ENCODE peak calls at places on chromosome 14, in seven cellular contexts. R is K562, U is left ventricle myocardium inferior, A is thyroid gland, P is BE2C, K is PC-3, T is colonic mucosa. V is an unnamed sample.

GRCh38 chr14:104302794-104303405 is 164.5 kb downstream of the KIF26A start:
- DNase-seq in K (no peak), P (no peak), A (no peak), U (no peak), R (no peak), T (no peak), V (no peak)

GRCh38 chr14:95402184-95402583 is 82.5 kb upstream of the CLMN start:
- DNase-seq in P (no peak), A (no peak), U (no peak), T (no peak), R (no peak), K (no peak), V (no peak)

GRCh38 chr14:64536488-64537245 is 3.9 kb upstream of the HSPA2 start:
- DNase-seq in K (no peak), P (no peak), U (no peak), R (no peak), T (no peak), A (no peak), V (no peak)

GRCh38 chr14:49583629-49584028 is 2.6 kb downstream of the RPS29 start:
- DNase-seq in K (no peak), U (no peak), P (no peak), T (no peak), R (no peak), A (no peak), V (no peak)

GRCh38 chr14:102363182-102363952 is 626 bp downstream of the TECPR2 start:
- DNase-seq in K (peak; percentile 65), R (peak; percentile 58), T (no peak), A (no peak), U (peak; percentile 53), P (no peak), V (no peak)

GRCh38 chr14:85531594-85532391 is 1.8 kb downstream of the FLRT2 start:
- DNase-seq in P (peak; percentile 4), R (no peak), T (peak; percentile 44), A (peak; percentile 70), U (peak; percentile 55), K (no peak), V (peak; percentile 43)

GRCh38 chr14:72947366-72948160 is 21.3 kb downstream of the DCAF4 start:
- DNase-seq in K (no peak), A (no peak), U (no peak), P (no peak), T (no peak), R (no peak), V (no peak)

GRCh38 chr14:73741386-73741875 is 27.2 kb upstream of the PNMA1 start:
- DNase-seq in A (peak; percentile 65), U (peak; percentile 79), P (peak; percentile 74), K (peak; percentile 80), R (peak; percentile 90), T (peak; percentile 91), V (peak; percentile 89)

GRCh38 chr14:53780156-53780555 is 176.5 kb downstream of the BMP4 start:
- DNase-seq in U (no peak), P (no peak), K (no peak), T (no peak), A (no peak), R (no peak), V (no peak)

GRCh38 chr14:24143511-24143910 is 2.1 kb upstream of the EMC9 start:
- DNase-seq in T (no peak), P (no peak), K (no peak), U (no peak), R (no peak), A (no peak), V (no peak)

GRCh38 chr14:35952584-35952983 is 126.4 kb downstream of the BRMS1L start:
- DNase-seq in K (no peak), P (no peak), A (no peak), U (no peak), R (no peak), T (no peak), V (no peak)

GRCh38 chr14:102187583-102188001 is 47.9 kb downstream of the WDR20 start:
- DNase-seq in A (peak; percentile 73), P (peak; percentile 31), K (peak; percentile 27), R (no peak), U (no peak), T (no peak), V (no peak)

GRCh38 chr14:39289523-39289922 is 55.8 kb downstream of the MIA2 start:
- DNase-seq in R (no peak), P (no peak), U (no peak), A (no peak), K (no peak), T (no peak), V (no peak)

GRCh38 chr14:94044476-94045091 is 18.4 kb downstream of the OTUB2 start:
- DNase-seq in U (no peak), T (no peak), K (no peak), R (no peak), P (no peak), A (no peak), V (no peak)

GRCh38 chr14:70649803-70650202 is 8.1 kb downstream of the TTC9 start:
- DNase-seq in R (no peak), P (no peak), U (no peak), K (no peak), A (no peak), T (no peak), V (no peak)
- H3K4me1 ChIP-seq in R (no peaks in the 10 kb centered on the region), P (no peaks in the 10 kb centered on the region), U (peaks cover 15% of the 10 kb centered on the region), K (no peaks in the 10 kb centered on the region), A (peaks cover 3% of the 10 kb centered on the region), T (no peaks in the 10 kb centered on the region), V (no peaks in the 10 kb centered on the region)

DNA sequence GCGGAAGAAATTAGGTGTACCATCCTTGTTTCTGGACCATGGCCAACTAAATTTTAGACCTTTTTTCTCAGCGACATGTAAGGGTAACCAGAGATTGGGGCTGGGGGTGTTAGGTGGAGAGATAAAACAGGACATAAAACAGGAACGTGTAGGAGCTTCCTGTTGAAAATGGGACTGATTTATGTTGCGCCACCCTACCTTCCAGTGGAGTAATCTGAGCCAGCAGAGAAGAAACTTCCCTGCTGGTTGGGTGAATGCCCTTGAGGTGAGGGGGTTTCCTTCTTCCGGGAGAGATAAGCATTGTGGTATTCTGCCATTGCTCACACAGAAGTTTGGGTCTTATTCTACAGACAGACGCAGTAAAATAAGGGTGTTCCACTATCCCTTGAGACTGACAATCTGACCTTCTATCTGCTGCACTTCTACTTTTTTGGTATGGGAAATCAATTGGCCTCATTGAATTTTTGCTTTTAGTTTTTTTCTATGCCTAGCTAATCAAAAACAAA is 417.6 kb downstream of the PCNX1 start:
- DNase-seq in K (no peak), P (no peak), T (peak; percentile 67), A (no peak), R (no peak), U (no peak), V (peak; percentile 25)
- H3K4me3 ChIP-seq in K (no peak overlapping the region), P (no peak overlapping the region), T (no peak overlapping the region), A (no peak overlapping the region), R (no peak overlapping the region), U (no peak overlapping the region), V (no peak overlapping the region)

GRCh38 chr14:100105357-100106169 is 40.3 kb downstream of the EVL start:
- DNase-seq in T (no peak), P (no peak), K (no peak), U (no peak), R (no peak), A (no peak), V (no peak)

GRCh38 chr14:100104006-100104352 is 38.8 kb downstream of the EVL start:
- DNase-seq in P (no peak), R (no peak), U (no peak), K (no peak), A (no peak), T (no peak), V (no peak)

GRCh38 chr14:100106260-100106659 is 41.0 kb downstream of the EVL start:
- DNase-seq in T (no peak), U (no peak), P (no peak), K (no peak), A (no peak), R (peak; percentile 22), V (no peak)

GRCh38 chr14:100103261-100104005 is 38.2 kb downstream of the EVL start:
- DNase-seq in R (no peak), P (no peak), A (no peak), T (no peak), U (peak; percentile 41), K (no peak), V (no peak)

DNA sequence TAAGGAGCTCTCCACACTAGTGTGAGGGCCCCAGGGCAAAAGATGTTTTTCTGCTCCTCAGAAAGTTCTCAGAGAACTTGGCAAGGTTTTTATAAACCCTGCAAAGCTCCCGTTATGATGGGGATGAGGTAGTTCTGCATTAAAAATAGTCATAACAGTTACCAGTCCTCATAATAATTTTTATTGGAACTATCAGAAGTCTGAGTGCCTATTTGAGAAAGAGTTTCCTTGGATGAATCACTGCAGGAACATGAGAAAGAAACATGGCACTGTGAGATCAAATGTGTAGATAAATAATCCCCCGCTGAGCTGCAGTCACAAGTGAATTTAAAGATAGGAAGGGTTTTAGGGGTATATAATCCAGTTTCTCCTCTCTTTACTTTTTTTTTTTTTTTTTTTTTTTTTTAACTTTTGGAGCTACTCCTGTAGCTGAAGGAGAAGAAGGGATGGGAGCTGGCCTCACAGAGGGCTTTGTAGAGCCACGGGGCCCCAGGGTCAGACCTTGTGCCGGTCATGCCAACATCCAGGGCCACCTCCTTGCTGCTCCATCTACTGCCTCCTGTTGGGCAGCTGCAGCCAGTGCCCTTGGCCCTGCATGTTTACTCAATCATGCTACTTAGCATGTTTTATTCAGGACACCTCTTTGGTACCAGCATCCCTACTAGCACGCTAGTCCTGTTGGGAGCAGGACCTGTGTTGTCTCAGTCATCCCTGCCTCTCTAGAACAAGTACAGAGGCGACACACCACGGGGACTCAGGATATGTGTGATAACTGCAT is 39.5 kb downstream of the EVL start:
- DNase-seq in A (no peak), U (no peak), K (peak; percentile 77), R (no peak), T (no peak), P (no peak), V (no peak)
- TF ChIP-seq CTCF in A (no peak), U (no peak), K (no peak), R (no peak), T (no peak), P (peak; percentile 11), V (no peak)

GRCh38 chr14:81313775-81314429 is 86.2 kb downstream of the STON2 start:
- DNase-seq in T (no peak), R (no peak), K (no peak), P (no peak), U (no peak), A (peak; percentile 39), V (no peak)

GRCh38 chr14:81313200-81313599 is 86.9 kb downstream of the STON2 start:
- DNase-seq in K (no peak), R (no peak), U (no peak), T (no peak), P (no peak), A (no peak), V (no peak)

GRCh38 chr14:81312289-81312876 is 87.7 kb downstream of the STON2 start:
- DNase-seq in T (no peak), A (no peak), U (no peak), P (no peak), K (no peak), R (no peak), V (no peak)

GRCh38 chr14:81314443-81315175 is 85.5 kb downstream of the STON2 start:
- DNase-seq in R (no peak), K (no peak), A (no peak), T (no peak), P (no peak), U (no peak), V (no peak)

DNA sequence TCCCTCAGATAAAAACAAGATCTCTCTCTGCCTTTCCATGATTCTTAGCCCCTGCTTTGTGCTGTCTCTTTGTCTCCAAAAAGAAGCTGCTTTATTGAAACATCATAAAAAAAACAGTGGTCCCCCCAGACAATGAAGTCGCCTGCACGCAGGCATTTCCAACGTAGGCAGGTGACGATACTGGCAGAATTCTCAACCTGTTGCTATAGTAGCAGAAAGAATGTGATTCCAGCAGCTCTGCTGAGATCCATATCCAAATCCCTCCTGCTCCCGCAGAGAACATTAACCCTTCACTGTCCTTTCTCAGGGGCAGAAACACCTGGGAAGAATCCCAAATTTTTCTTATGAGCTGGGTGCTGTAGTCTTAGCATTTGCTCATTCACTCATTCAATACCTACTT is 84.8 kb downstream of the STON2 start:
- DNase-seq in P (no peak), A (no peak), U (no peak), T (no peak), K (no peak), R (no peak), V (no peak)
- H3K4me1 ChIP-seq in P (no peaks in the 10 kb centered on the region), A (peaks cover 40% of the 10 kb centered on the region), U (peaks cover 7% of the 10 kb centered on the region), T (no peaks in the 10 kb centered on the region), K (no peaks in the 10 kb centered on the region), R (no peaks in the 10 kb centered on the region), V (no peaks in the 10 kb centered on the region)

V was measured in mucosa of descending colon.